ENCODE peak calls at places on chromosomes 6 and 20, in ten cellular contexts. One of them, this sample, is unnamed. For H3K27me3, the result is how much of the 10 kb centered on the place peaks cover.

GRCh38 chr6:65110031-65110430 is 597.0 kb downstream of the EYS start:
- DNase-seq in bronchial epithelial cell: no peak
- DNase-seq in tibial nerve: no peak
- DNase-seq in H7: no peak
- DNase-seq in effector memory CD4-positive, alpha-beta T cell: no peak
- DNase-seq in ovary: no peak
- DNase-seq in neuronal stem cell: no peak
- DNase-seq in heart right ventricle: no peak
- DNase-seq in breast epithelium: no peak
- DNase-seq in stomach: no peak
- DNase-seq in this sample: no peak

GRCh38 chr6:155248021-155249001 is 15.5 kb upstream of the CLDN20 start:
- DNase-seq in bronchial epithelial cell: peak
- DNase-seq in tibial nerve: peak
- DNase-seq in H7: peak
- DNase-seq in effector memory CD4-positive, alpha-beta T cell: no peak
- DNase-seq in ovary: peak
- DNase-seq in neuronal stem cell: peak
- DNase-seq in heart right ventricle: no peak
- DNase-seq in breast epithelium: no peak
- DNase-seq in stomach: peak
- DNase-seq in this sample: peak

GRCh38 chr6:166596741-166597507 is 10.4 kb upstream of the RAMACL start:
- DNase-seq in bronchial epithelial cell: no peak
- DNase-seq in tibial nerve: no peak
- DNase-seq in H7: no peak
- DNase-seq in effector memory CD4-positive, alpha-beta T cell: no peak
- DNase-seq in ovary: no peak
- DNase-seq in neuronal stem cell: no peak
- DNase-seq in heart right ventricle: no peak
- DNase-seq in breast epithelium: no peak
- DNase-seq in stomach: no peak
- DNase-seq in this sample: no peak

GRCh38 chr20:18362916-18363315 is 74.6 kb downstream of the ZNF133 start:
- DNase-seq in bronchial epithelial cell: no peak
- DNase-seq in tibial nerve: no peak
- DNase-seq in H7: no peak
- DNase-seq in effector memory CD4-positive, alpha-beta T cell: no peak
- DNase-seq in ovary: no peak
- DNase-seq in neuronal stem cell: no peak
- DNase-seq in heart right ventricle: no peak
- DNase-seq in breast epithelium: no peak
- DNase-seq in stomach: no peak
- DNase-seq in this sample: no peak

GRCh38 chr6:54618597-54618996 is 228.0 kb upstream of the FAM83B start:
- DNase-seq in bronchial epithelial cell: no peak
- DNase-seq in tibial nerve: no peak
- DNase-seq in H7: no peak
- DNase-seq in effector memory CD4-positive, alpha-beta T cell: no peak
- DNase-seq in ovary: no peak
- DNase-seq in neuronal stem cell: no peak
- DNase-seq in heart right ventricle: no peak
- DNase-seq in breast epithelium: no peak
- DNase-seq in stomach: no peak
- DNase-seq in this sample: no peak

GRCh38 chr6:2531426-2532208 is 219.1 kb downstream of the MYLK4 start:
- DNase-seq in bronchial epithelial cell: peak
- DNase-seq in tibial nerve: no peak
- DNase-seq in H7: no peak
- DNase-seq in effector memory CD4-positive, alpha-beta T cell: no peak
- DNase-seq in ovary: no peak
- DNase-seq in neuronal stem cell: no peak
- DNase-seq in heart right ventricle: no peak
- DNase-seq in breast epithelium: no peak
- DNase-seq in stomach: no peak
- DNase-seq in this sample: no peak

GRCh38 chr6:31414771-31415270 is 11.4 kb downstream of the MICA start:
- DNase-seq in bronchial epithelial cell: no peak
- DNase-seq in tibial nerve: no peak
- DNase-seq in H7: no peak
- DNase-seq in effector memory CD4-positive, alpha-beta T cell: no peak
- DNase-seq in ovary: no peak
- DNase-seq in neuronal stem cell: no peak
- DNase-seq in heart right ventricle: no peak
- DNase-seq in breast epithelium: no peak
- DNase-seq in stomach: no peak
- DNase-seq in this sample: no peak

GRCh38 chr6:32947552-32948465 is 5.1 kb downstream of the HLA-DMA start:
- DNase-seq in bronchial epithelial cell: peak
- DNase-seq in tibial nerve: no peak
- DNase-seq in H7: peak
- DNase-seq in effector memory CD4-positive, alpha-beta T cell: peak
- DNase-seq in ovary: no peak
- DNase-seq in neuronal stem cell: no peak
- DNase-seq in heart right ventricle: no peak
- DNase-seq in breast epithelium: no peak
- DNase-seq in stomach: no peak
- DNase-seq in this sample: no peak

GRCh38 chr6:679282-679681 is 13.7 kb downstream of the EXOC2 start:
- DNase-seq in bronchial epithelial cell: no peak
- DNase-seq in tibial nerve: no peak
- DNase-seq in H7: no peak
- DNase-seq in effector memory CD4-positive, alpha-beta T cell: no peak
- DNase-seq in ovary: no peak
- DNase-seq in neuronal stem cell: no peak
- DNase-seq in heart right ventricle: no peak
- DNase-seq in breast epithelium: no peak
- DNase-seq in stomach: no peak
- DNase-seq in this sample: no peak

GRCh38 chr6:28724395-28724794 is 198.7 kb downstream of the GPX5 start:
- DNase-seq in bronchial epithelial cell: no peak
- DNase-seq in tibial nerve: no peak
- DNase-seq in H7: no peak
- DNase-seq in effector memory CD4-positive, alpha-beta T cell: no peak
- DNase-seq in ovary: no peak
- DNase-seq in neuronal stem cell: no peak
- DNase-seq in heart right ventricle: no peak
- DNase-seq in breast epithelium: no peak
- DNase-seq in stomach: no peak
- DNase-seq in this sample: no peak
- H3K27me3 ChIP-seq in bronchial epithelial cell: under half
- H3K27me3 ChIP-seq in tibial nerve: under half
- H3K27me3 ChIP-seq in H7: under half
- H3K27me3 ChIP-seq in effector memory CD4-positive, alpha-beta T cell: under half
- H3K27me3 ChIP-seq in ovary: under half
- H3K27me3 ChIP-seq in neuronal stem cell: under half
- H3K27me3 ChIP-seq in heart right ventricle: under half
- H3K27me3 ChIP-seq in breast epithelium: under half
- H3K27me3 ChIP-seq in stomach: under half
- H3K27me3 ChIP-seq in this sample: under half

GRCh38 chr6:89956182-89956581 is 61.9 kb downstream of the GJA10 start:
- DNase-seq in bronchial epithelial cell: no peak
- DNase-seq in tibial nerve: no peak
- DNase-seq in H7: no peak
- DNase-seq in effector memory CD4-positive, alpha-beta T cell: no peak
- DNase-seq in ovary: no peak
- DNase-seq in neuronal stem cell: no peak
- DNase-seq in heart right ventricle: no peak
- DNase-seq in breast epithelium: no peak
- DNase-seq in stomach: no peak
- DNase-seq in this sample: no peak
- H3K4me3 ChIP-seq in bronchial epithelial cell: no peak
- H3K4me3 ChIP-seq in tibial nerve: no peak
- H3K4me3 ChIP-seq in H7: no peak
- H3K4me3 ChIP-seq in effector memory CD4-positive, alpha-beta T cell: no peak
- H3K4me3 ChIP-seq in ovary: no peak
- H3K4me3 ChIP-seq in neuronal stem cell: no peak
- H3K4me3 ChIP-seq in heart right ventricle: no peak
- H3K4me3 ChIP-seq in breast epithelium: no peak
- H3K4me3 ChIP-seq in stomach: no peak
- H3K4me3 ChIP-seq in this sample: no peak

DNA sequence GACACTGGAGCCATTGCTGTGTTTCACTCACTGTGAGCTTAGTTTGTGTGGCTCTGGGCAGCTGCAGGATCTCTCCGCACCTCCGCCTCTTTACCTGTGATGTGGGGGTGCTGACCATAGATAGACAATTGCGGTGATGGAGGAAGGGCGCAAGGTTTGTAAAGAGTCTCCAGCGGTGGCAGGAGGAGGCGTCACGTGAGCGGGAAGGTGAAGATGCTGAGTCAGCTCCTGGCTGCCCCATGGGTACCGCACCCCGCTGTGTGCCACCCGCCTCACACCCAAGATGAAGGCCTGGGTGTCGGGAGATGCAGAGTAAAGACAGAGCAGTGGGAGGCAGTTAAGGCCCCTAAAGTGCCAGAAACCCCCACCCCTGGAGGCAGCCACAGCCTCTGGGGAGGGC is 9.0 kb upstream of the KCNQ2 start:
- DNase-seq in bronchial epithelial cell: no peak
- DNase-seq in tibial nerve: no peak
- DNase-seq in H7: no peak
- DNase-seq in effector memory CD4-positive, alpha-beta T cell: no peak
- DNase-seq in ovary: no peak
- DNase-seq in neuronal stem cell: no peak
- DNase-seq in heart right ventricle: no peak
- DNase-seq in breast epithelium: no peak
- DNase-seq in stomach: no peak
- DNase-seq in this sample: no peak
- H3K27me3 ChIP-seq in bronchial epithelial cell: under half
- H3K27me3 ChIP-seq in tibial nerve: half or more
- H3K27me3 ChIP-seq in H7: under half
- H3K27me3 ChIP-seq in effector memory CD4-positive, alpha-beta T cell: under half
- H3K27me3 ChIP-seq in ovary: under half
- H3K27me3 ChIP-seq in neuronal stem cell: under half
- H3K27me3 ChIP-seq in heart right ventricle: under half
- H3K27me3 ChIP-seq in breast epithelium: half or more
- H3K27me3 ChIP-seq in stomach: under half
- H3K27me3 ChIP-seq in this sample: half or more

GRCh38 chr6:89436226-89436625 is 3.3 kb downstream of the ANKRD6 start:
- DNase-seq in bronchial epithelial cell: peak
- DNase-seq in tibial nerve: no peak
- DNase-seq in H7: no peak
- DNase-seq in effector memory CD4-positive, alpha-beta T cell: no peak
- DNase-seq in ovary: no peak
- DNase-seq in neuronal stem cell: no peak
- DNase-seq in heart right ventricle: no peak
- DNase-seq in breast epithelium: no peak
- DNase-seq in stomach: no peak
- DNase-seq in this sample: no peak
- H3K4me3 ChIP-seq in bronchial epithelial cell: no peak
- H3K4me3 ChIP-seq in tibial nerve: no peak
- H3K4me3 ChIP-seq in H7: no peak
- H3K4me3 ChIP-seq in effector memory CD4-positive, alpha-beta T cell: no peak
- H3K4me3 ChIP-seq in ovary: no peak
- H3K4me3 ChIP-seq in neuronal stem cell: no peak
- H3K4me3 ChIP-seq in heart right ventricle: no peak
- H3K4me3 ChIP-seq in breast epithelium: no peak
- H3K4me3 ChIP-seq in stomach: no peak
- H3K4me3 ChIP-seq in this sample: no peak

GRCh38 chr20:58852559-58853271 is at the start of gene GNAS:
- DNase-seq in bronchial epithelial cell: peak
- DNase-seq in tibial nerve: peak
- DNase-seq in H7: peak
- DNase-seq in effector memory CD4-positive, alpha-beta T cell: peak
- DNase-seq in ovary: peak
- DNase-seq in neuronal stem cell: peak
- DNase-seq in heart right ventricle: peak
- DNase-seq in breast epithelium: no peak
- DNase-seq in stomach: no peak
- DNase-seq in this sample: peak

GRCh38 chr20:58853466-58853865 is 950 bp downstream of the GNAS start:
- DNase-seq in bronchial epithelial cell: no peak
- DNase-seq in tibial nerve: no peak
- DNase-seq in H7: no peak
- DNase-seq in effector memory CD4-positive, alpha-beta T cell: no peak
- DNase-seq in ovary: no peak
- DNase-seq in neuronal stem cell: no peak
- DNase-seq in heart right ventricle: no peak
- DNase-seq in breast epithelium: no peak
- DNase-seq in stomach: no peak
- DNase-seq in this sample: no peak

GRCh38 chr20:58851221-58851968 is 693 bp upstream of the GNAS-AS1 start:
- DNase-seq in bronchial epithelial cell: no peak
- DNase-seq in tibial nerve: no peak
- DNase-seq in H7: peak
- DNase-seq in effector memory CD4-positive, alpha-beta T cell: no peak
- DNase-seq in ovary: no peak
- DNase-seq in neuronal stem cell: no peak
- DNase-seq in heart right ventricle: no peak
- DNase-seq in breast epithelium: no peak
- DNase-seq in stomach: no peak
- DNase-seq in this sample: peak

GRCh38 chr20:58851969-58852458 is 502 bp upstream of the GNAS start:
- DNase-seq in bronchial epithelial cell: no peak
- DNase-seq in tibial nerve: no peak
- DNase-seq in H7: no peak
- DNase-seq in effector memory CD4-positive, alpha-beta T cell: no peak
- DNase-seq in ovary: no peak
- DNase-seq in neuronal stem cell: no peak
- DNase-seq in heart right ventricle: no peak
- DNase-seq in breast epithelium: no peak
- DNase-seq in stomach: no peak
- DNase-seq in this sample: no peak

GRCh38 chr20:58850693-58851174 is at the start of gene GNAS-AS1:
- DNase-seq in bronchial epithelial cell: peak
- DNase-seq in tibial nerve: peak
- DNase-seq in H7: peak
- DNase-seq in effector memory CD4-positive, alpha-beta T cell: peak
- DNase-seq in ovary: no peak
- DNase-seq in neuronal stem cell: peak
- DNase-seq in heart right ventricle: peak
- DNase-seq in breast epithelium: peak
- DNase-seq in stomach: peak
- DNase-seq in this sample: peak
- H3K27me3 ChIP-seq in bronchial epithelial cell: under half
- H3K27me3 ChIP-seq in tibial nerve: half or more
- H3K27me3 ChIP-seq in H7: under half
- H3K27me3 ChIP-seq in effector memory CD4-positive, alpha-beta T cell: under half
- H3K27me3 ChIP-seq in ovary: under half
- H3K27me3 ChIP-seq in neuronal stem cell: under half
- H3K27me3 ChIP-seq in heart right ventricle: under half
- H3K27me3 ChIP-seq in breast epithelium: under half
- H3K27me3 ChIP-seq in stomach: under half
- H3K27me3 ChIP-seq in this sample: half or more

DNA sequence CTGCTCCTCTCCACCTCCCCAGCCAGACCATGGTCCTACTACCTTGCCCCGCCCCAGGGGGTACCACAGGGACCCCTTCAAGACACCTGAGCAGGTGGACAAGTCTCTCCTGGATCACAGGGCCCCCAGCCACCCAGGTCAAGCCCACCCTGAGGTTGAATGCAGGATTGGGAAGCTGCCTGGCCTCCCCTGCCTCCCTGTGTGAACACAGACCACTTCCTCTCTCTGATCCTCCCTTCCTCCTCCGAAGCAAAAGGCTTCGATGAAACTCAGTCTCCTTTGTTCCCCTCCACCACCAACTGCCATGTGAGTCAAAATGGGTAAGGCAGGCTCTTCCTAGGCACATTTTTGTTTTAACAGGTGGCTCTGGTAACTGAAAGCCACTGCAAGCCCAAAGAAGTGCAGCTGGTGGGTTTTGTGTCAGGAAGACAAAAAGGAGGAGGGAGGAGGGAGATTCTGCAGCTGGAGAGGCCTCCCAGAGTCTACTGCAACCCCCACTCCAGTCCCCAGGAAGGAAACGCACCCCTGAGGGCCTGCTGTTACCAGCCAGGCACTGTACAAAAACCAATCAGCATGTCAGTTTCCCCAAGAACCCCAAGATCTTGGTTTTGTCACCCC is 5.4 kb downstream of the ADA start:
- DNase-seq in bronchial epithelial cell: no peak
- DNase-seq in tibial nerve: no peak
- DNase-seq in H7: peak
- DNase-seq in effector memory CD4-positive, alpha-beta T cell: no peak
- DNase-seq in ovary: no peak
- DNase-seq in neuronal stem cell: peak
- DNase-seq in heart right ventricle: no peak
- DNase-seq in breast epithelium: no peak
- DNase-seq in stomach: no peak
- DNase-seq in this sample: no peak
- H3K4me3 ChIP-seq in bronchial epithelial cell: no peak
- H3K4me3 ChIP-seq in tibial nerve: no peak
- H3K4me3 ChIP-seq in H7: no peak
- H3K4me3 ChIP-seq in effector memory CD4-positive, alpha-beta T cell: peak
- H3K4me3 ChIP-seq in ovary: no peak
- H3K4me3 ChIP-seq in neuronal stem cell: no peak
- H3K4me3 ChIP-seq in heart right ventricle: no peak
- H3K4me3 ChIP-seq in breast epithelium: no peak
- H3K4me3 ChIP-seq in stomach: no peak
- H3K4me3 ChIP-seq in this sample: no peak